ENCODE peak calls at places on chromosomes 7 and 10, in ten cellular contexts. Q, S, X, F, Y, E, O, Z, K and U are unnamed samples.

GRCh38 chr7:44057181-44057848 is 8.1 kb downstream of the PGAM2 start:
- DNase-seq in Q (no peak), S (no peak), X (no peak), F (no peak), Y (no peak), E (no peak), O (no peak), Z (no peak), K (no peak), U (no peak)

GRCh38 chr7:99563650-99564049 is 5.2 kb downstream of the ZNF655 start:
- DNase-seq in Q (no peak), S (peak; percentile 80), X (no peak), F (no peak), Y (no peak), E (no peak), O (no peak), Z (no peak), K (peak; percentile 52), U (peak; percentile 40)

GRCh38 chr10:58756126-58756525 is 243.5 kb downstream of the BICC1 start:
- DNase-seq in Q (no peak), S (peak; percentile 74), X (no peak), F (no peak), Y (no peak), E (no peak), O (no peak), Z (no peak), K (no peak), U (no peak)

GRCh38 chr7:108001759-108002725 is 919 bp downstream of the LAMB1 start:
- DNase-seq in Q (peak; percentile 42), S (peak; percentile 41), X (no peak), F (no peak), Y (no peak), E (no peak), O (peak; percentile 16), Z (peak; percentile 18), K (no peak), U (no peak)

GRCh38 chr10:9911488-9911887 is 1106.2 kb upstream of the CELF2 start:
- DNase-seq in Q (no peak), S (no peak), X (no peak), F (no peak), Y (no peak), E (no peak), O (no peak), Z (no peak), K (no peak), U (no peak)

GRCh38 chr7:45185028-45185863 is 27.7 kb downstream of the RAMP3 start:
- DNase-seq in Q (peak; percentile 13), S (no peak), X (no peak), F (peak; percentile 7), Y (no peak), E (no peak), O (no peak), Z (no peak), K (no peak), U (no peak)

GRCh38 chr7:102404005-102404861 is 8.1 kb downstream of the PRKRIP1 start:
- DNase-seq in Q (no peak), S (peak; percentile 47), X (no peak), F (no peak), Y (no peak), E (peak; percentile 73), O (no peak), Z (peak; percentile 28), K (peak; percentile 82), U (peak; percentile 38)

GRCh38 chr10:50497758-50498157 is 126.0 kb downstream of the SGMS1 start:
- DNase-seq in Q (no peak), S (peak; percentile 86), X (no peak), F (no peak), Y (no peak), E (no peak), O (no peak), Z (no peak), K (no peak), U (peak; percentile 28)

GRCh38 chr10:58956926-58957325 is 219.5 kb upstream of the PHYHIPL start:
- DNase-seq in Q (no peak), S (peak; percentile 3), X (no peak), F (no peak), Y (no peak), E (no peak), O (no peak), Z (no peak), K (no peak), U (no peak)

GRCh38 chr7:88278881-88279280 is 27.8 kb downstream of the STEAP4 start:
- DNase-seq in Q (no peak), S (no peak), X (no peak), F (peak; percentile 25), Y (no peak), E (no peak), O (no peak), Z (no peak), K (no peak), U (no peak)

GRCh38 chr10:27319752-27320561 is 79.4 kb upstream of the ACBD5 start:
- DNase-seq in Q (peak; percentile 62), S (peak; percentile 6), X (peak; percentile 58), F (peak; percentile 82), Y (peak; percentile 58), E (peak; percentile 6), O (peak; percentile 26), Z (peak; percentile 49), K (peak; percentile 16), U (peak; percentile 9)

GRCh38 chr10:80460399-80461207 is 6.5 kb downstream of the TSPAN14 start:
- DNase-seq in Q (no peak), S (peak; percentile 63), X (peak; percentile 98), F (peak; percentile 96), Y (no peak), E (no peak), O (no peak), Z (peak; percentile 87), K (no peak), U (no peak)

GRCh38 chr7:33813331-33813730 is 92.0 kb upstream of the BMPER start:
- DNase-seq in Q (no peak), S (no peak), X (no peak), F (no peak), Y (no peak), E (no peak), O (no peak), Z (no peak), K (no peak), U (no peak)

GRCh38 chr7:15400440-15400839 is 161.4 kb downstream of the AGMO start:
- DNase-seq in Q (no peak), S (no peak), X (no peak), F (no peak), Y (no peak), E (no peak), O (no peak), Z (no peak), K (no peak), U (no peak)

GRCh38 chr10:116470071-116470470 is 42.4 kb downstream of the PNLIPRP3 start:
- DNase-seq in Q (no peak), S (no peak), X (no peak), F (no peak), Y (no peak), E (no peak), O (no peak), Z (no peak), K (no peak), U (no peak)

GRCh38 chr10:117543245-117543998 is 876 bp downstream of the EMX2 start:
- DNase-seq in Q (no peak), S (no peak), X (no peak), F (no peak), Y (no peak), E (no peak), O (no peak), Z (no peak), K (no peak), U (no peak)
- TF ChIP-seq POLR2A in Q (no peak), S (no peak), X (no peak), F (no peak), Y (no peak), E (no peak), O (no peak), Z (no peak), K (no peak), U (no peak)

DNA sequence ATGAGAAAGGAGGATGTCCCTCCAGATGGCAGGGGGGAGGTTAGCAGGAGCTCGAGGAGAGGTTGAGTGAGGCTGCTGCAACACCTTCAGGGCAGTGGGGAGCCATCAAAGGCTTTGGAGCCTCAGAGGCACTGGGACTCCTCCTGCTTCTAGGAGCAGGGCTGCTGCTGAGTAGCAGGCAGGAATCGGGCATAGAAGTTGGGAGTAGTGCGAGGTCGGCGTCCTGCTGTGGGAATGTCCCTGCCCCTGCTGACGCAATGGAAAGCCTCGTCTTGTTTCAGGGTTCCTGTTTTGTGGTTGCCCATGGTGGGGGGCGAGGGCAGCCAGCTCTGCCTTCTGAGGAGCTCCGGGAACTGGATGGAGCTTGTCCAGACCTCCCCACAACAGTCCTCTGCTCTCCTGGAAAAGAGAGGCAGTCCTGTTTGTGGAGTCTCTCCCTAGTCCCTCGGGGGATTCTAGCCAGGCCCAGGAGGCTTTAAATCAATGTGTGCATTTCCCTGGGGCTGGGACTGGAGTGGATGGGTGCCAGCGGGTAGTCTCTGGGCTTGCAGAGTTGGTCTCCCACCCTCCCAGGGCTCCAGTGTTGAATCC is 98.8 kb upstream of the PPIF start:
- DNase-seq in Q (peak; percentile 79), S (no peak), X (no peak), F (peak; percentile 54), Y (peak; percentile 58), E (no peak), O (no peak), Z (peak; percentile 79), K (no peak), U (no peak)
- TF ChIP-seq POLR2A in Q (no peak), S (no peak), X (no peak), F (no peak), Y (no peak), E (no peak), O (no peak), Z (no peak), K (no peak), U (no peak)

GRCh38 chr7:87156709-87157108 is 4.5 kb downstream of the DMTF1 start:
- DNase-seq in Q (no peak), S (peak; percentile 60), X (no peak), F (no peak), Y (no peak), E (no peak), O (no peak), Z (no peak), K (no peak), U (no peak)
- TF ChIP-seq POLR2A in Q (no peak), S (no peak), X (no peak), F (no peak), Y (no peak), E (no peak), O (no peak), Z (no peak), K (no peak), U (no peak)

DNA sequence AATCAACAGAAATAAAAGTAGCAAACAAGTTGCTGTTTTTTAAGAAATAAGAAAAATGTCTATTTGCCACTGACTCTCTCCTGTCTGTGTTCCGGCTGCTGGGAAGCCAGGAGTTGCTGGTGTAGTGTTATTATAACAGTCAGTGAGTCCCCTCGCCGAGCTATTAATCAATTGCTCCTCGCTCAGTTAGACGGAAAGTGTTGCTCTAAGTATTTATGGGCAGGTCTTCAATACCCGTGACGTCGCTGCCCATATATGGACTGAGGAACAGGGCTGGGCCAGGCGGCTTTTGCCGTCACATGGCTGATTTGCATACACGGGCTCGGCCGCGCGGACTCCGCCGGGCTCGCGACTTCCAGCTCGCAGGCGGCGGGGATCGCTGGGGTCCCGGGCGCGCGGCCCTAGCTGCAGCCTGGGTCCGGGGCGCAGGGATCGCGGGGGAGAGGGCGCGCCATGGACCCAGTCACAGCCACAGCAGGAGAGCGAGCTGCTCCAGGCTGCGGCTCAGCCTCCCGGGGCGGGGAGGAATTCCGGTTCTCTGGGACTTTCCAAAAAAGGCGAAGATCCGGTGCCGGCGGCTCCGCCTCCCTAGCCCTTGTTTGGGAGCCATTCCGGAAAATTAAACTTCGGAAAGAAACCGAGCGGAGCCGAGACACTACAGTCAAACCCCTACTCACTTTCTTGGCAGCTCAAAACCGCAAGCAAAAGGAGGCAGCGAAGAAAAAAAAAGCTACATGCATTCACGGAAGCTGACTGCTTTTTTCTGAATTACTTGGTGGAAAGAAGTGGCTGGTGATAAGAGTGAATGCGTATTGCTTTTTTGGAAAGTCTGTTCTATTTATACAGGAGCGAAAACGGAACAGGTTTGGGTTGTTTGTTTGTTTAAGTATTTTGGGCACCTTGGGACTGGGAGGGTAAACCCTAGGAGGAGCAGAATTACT is at the start of gene EGR2:
- DNase-seq in Q (peak; percentile 94), S (peak; percentile 94), X (peak; percentile 93), F (peak; percentile 96), Y (peak; percentile 93), E (peak; percentile 83), O (peak; percentile 85), Z (peak; percentile 94), K (peak; percentile 90), U (peak; percentile 99)
- TF ChIP-seq POLR2A in Q (no peak), S (peak; percentile 67), X (no peak), F (no peak), Y (peak; percentile 63), E (peak; percentile 64), O (peak; percentile 80), Z (no peak), K (no peak), U (no peak)